ENCODE peak calls at places on chromosomes 5 and 9, in nine cellular contexts. J is neural crest cell, H is endothelial cell, L is AG09319, S is RWPE1, Q is upper lobe of right lung, R is GM10248, M is cardiac fibroblast, Z is dorsolateral prefrontal cortex. N is an unnamed sample.

GRCh38 chr5:28275931-28276330 is 1237.5 kb upstream of the CDH9 start:
- DNase-seq in J (no peak), H (no peak), L (no peak), S (no peak), Q (no peak), R (no peak), M (no peak), Z (no peak), N (no peak)

GRCh38 chr9:126411225-126411947 is 84.8 kb downstream of the MVB12B start:
- DNase-seq in J (no peak), H (no peak), L (no peak), S (no peak), Q (no peak), R (peak), M (no peak), Z (no peak), N (peak)

GRCh38 chr5:128378636-128379035 is 159.4 kb downstream of the FBN2 start:
- DNase-seq in J (no peak), H (no peak), L (peak), S (no peak), Q (no peak), R (no peak), M (no peak), Z (no peak), N (no peak)

GRCh38 chr5:139293504-139294371 is at the start of gene MATR3:
- DNase-seq in J (peak), H (peak), L (peak), S (peak), Q (peak), R (peak), M (peak), Z (peak), N (peak)

GRCh38 chr9:106689089-106689488 is 173.9 kb upstream of the ZNF462 start:
- DNase-seq in J (no peak), H (no peak), L (no peak), S (no peak), Q (no peak), R (no peak), M (peak), Z (no peak), N (no peak)

GRCh38 chr5:149141224-149141956 is at the start of gene ABLIM3:
- DNase-seq in J (peak), H (peak), L (no peak), S (peak), Q (peak), R (peak), M (peak), Z (peak), N (peak)

GRCh38 chr5:82375488-82376294 is 97.5 kb upstream of the RPS23 start:
- DNase-seq in J (no peak), H (no peak), L (no peak), S (no peak), Q (no peak), R (no peak), M (no peak), Z (no peak), N (no peak)

GRCh38 chr5:32482193-32482592 is 37.7 kb upstream of the ZFR start:
- DNase-seq in J (no peak), H (no peak), L (no peak), S (no peak), Q (no peak), R (no peak), M (no peak), Z (no peak), N (no peak)

GRCh38 chr5:96565843-96566242 is 96.3 kb upstream of the CAST start:
- DNase-seq in J (no peak), H (no peak), L (peak), S (peak), Q (no peak), R (peak), M (peak), Z (no peak), N (peak)

GRCh38 chr9:97293207-97293721 is 14.2 kb upstream of the CCDC180 start:
- DNase-seq in J (no peak), H (peak), L (peak), S (no peak), Q (no peak), R (no peak), M (peak), Z (no peak), N (no peak)

GRCh38 chr5:14686517-14686916 is 22.0 kb downstream of the OTULIN start:
- DNase-seq in J (no peak), H (no peak), L (no peak), S (peak), Q (no peak), R (no peak), M (no peak), Z (no peak), N (no peak)

GRCh38 chr5:154111214-154111613 is 72.4 kb downstream of the MFAP3 start:
- DNase-seq in J (no peak), H (no peak), L (no peak), S (no peak), Q (no peak), R (no peak), M (no peak), Z (no peak), N (no peak)

GRCh38 chr5:81633471-81633870 is 117.4 kb downstream of the SSBP2 start:
- DNase-seq in J (no peak), H (no peak), L (no peak), S (no peak), Q (no peak), R (no peak), M (no peak), Z (no peak), N (no peak)

GRCh38 chr9:99820330-99821186 is 1.1 kb upstream of the NR4A3 start:
- DNase-seq in J (no peak), H (no peak), L (peak), S (peak), Q (peak), R (peak), M (peak), Z (no peak), N (peak)

GRCh38 chr5:139658501-139658927 is 10.4 kb downstream of the CXXC5 start:
- DNase-seq in J (no peak), H (no peak), L (no peak), S (no peak), Q (peak), R (no peak), M (peak), Z (no peak), N (no peak)

GRCh38 chr5:78613756-78614155 is 34.8 kb downstream of the LHFPL2 start:
- DNase-seq in J (no peak), H (no peak), L (no peak), S (no peak), Q (no peak), R (no peak), M (no peak), Z (no peak), N (no peak)

GRCh38 chr9:135890190-135890861 is 17.0 kb downstream of the CAMSAP1 start:
- DNase-seq in J (no peak), H (no peak), L (no peak), S (peak), Q (peak), R (no peak), M (no peak), Z (no peak), N (no peak)

GRCh38 chr5:170070556-170071412 is 34.9 kb upstream of the FOXI1 start:
- DNase-seq in J (peak), H (peak), L (peak), S (peak), Q (no peak), R (no peak), M (peak), Z (peak), N (no peak)

GRCh38 chr9:88534456-88535225 is at the start of gene NXNL2:
- DNase-seq in J (peak), H (peak), L (peak), S (peak), Q (peak), R (no peak), M (peak), Z (no peak), N (peak)

GRCh38 chr5:154210163-154210562 is 19.6 kb downstream of the GALNT10 start:
- DNase-seq in J (no peak), H (no peak), L (no peak), S (no peak), Q (no peak), R (no peak), M (no peak), Z (no peak), N (no peak)

GRCh38 chr9:130478731-130479575 is 34.2 kb downstream of the ASS1 start:
- DNase-seq in J (no peak), H (no peak), L (no peak), S (no peak), Q (no peak), R (no peak), M (no peak), Z (no peak), N (no peak)

GRCh38 chr9:33380390-33381094 is 21.8 kb downstream of the AQP7 start:
- DNase-seq in J (no peak), H (no peak), L (no peak), S (no peak), Q (peak), R (no peak), M (no peak), Z (no peak), N (no peak)

GRCh38 chr5:133641683-133642082 is 29.3 kb upstream of the FSTL4 start:
- DNase-seq in J (no peak), H (no peak), L (no peak), S (no peak), Q (no peak), R (no peak), M (no peak), Z (no peak), N (no peak)

DNA sequence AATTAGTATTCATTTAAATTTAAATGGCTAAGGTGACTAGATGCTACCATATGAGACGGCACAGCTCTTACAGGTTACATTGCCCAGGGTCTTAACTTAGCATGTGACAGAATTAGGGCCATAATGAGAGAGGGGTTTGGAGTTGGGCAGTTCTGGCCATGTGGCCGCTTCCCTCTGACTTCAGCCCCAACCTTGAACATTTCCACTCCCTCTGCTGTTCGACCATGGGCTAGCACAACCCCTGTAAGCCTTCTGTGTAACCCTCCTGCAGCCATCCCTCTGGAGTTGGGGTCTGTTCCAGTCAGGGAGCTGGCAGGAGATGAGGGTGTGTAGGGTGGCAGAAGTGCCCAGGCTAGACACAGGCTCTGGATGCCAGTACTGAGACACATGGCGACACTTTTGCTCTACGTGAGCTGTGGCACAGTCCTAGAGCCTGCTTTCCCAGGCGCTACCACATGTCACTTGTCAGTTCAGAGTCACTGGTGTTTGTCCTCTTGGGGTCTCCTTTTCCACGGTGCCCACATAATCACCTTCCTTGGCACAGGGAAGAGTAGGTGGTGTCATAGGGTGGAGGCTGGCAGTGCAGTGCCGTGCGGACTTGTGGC is 128.7 kb upstream of the PITX1 start:
- DNase-seq in J (no peak), H (peak), L (no peak), S (no peak), Q (no peak), R (no peak), M (no peak), Z (no peak), N (no peak)
- TF ChIP-seq CTCF in J (no peak), H (no peak), L (no peak), S (no peak), Q (no peak), R (no peak), M (no peak), Z (no peak), N (no peak)

GRCh38 chr9:28073278-28073677 is 500.0 kb upstream of the C9orf72 start:
- DNase-seq in J (peak), H (peak), L (no peak), S (peak), Q (no peak), R (no peak), M (peak), Z (no peak), N (peak)
- TF ChIP-seq CTCF in J (peak), H (peak), L (peak), S (peak), Q (peak), R (peak), M (peak), Z (peak), N (no peak)

GRCh38 chr9:109794361-109795012 is 14.5 kb downstream of the PALM2AKAP2 start:
- DNase-seq in J (no peak), H (no peak), L (no peak), S (no peak), Q (no peak), R (no peak), M (peak), Z (no peak), N (no peak)
- TF ChIP-seq CTCF in J (no peak), H (no peak), L (no peak), S (no peak), Q (no peak), R (no peak), M (no peak), Z (no peak), N (no peak)

DNA sequence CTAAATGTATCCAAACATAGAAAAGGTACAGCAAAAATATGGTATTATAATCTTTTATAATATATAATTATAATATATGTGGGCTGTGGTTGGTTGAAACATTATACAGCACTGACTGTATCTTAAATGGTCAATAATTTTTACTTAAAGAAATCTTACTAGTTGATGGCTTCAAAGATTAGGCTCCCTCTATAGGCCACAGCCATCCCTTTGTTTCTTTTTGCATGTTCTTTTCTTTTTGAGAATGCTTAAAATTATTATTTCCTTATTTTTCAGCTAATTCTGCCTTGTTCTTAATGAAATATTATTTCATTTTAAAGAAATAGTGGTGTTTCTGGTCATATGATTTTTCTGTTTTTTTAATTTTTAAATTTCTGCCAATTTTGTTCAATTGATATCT is 128.5 kb downstream of the MAST4 start:
- DNase-seq in J (no peak), H (no peak), L (no peak), S (no peak), Q (no peak), R (no peak), M (peak), Z (no peak), N (no peak)
- TF ChIP-seq CTCF in J (peak), H (no peak), L (peak), S (peak), Q (peak), R (peak), M (peak), Z (no peak), N (no peak)

GRCh38 chr9:38622961-38623360 is 2.6 kb upstream of the ANKRD18A start:
- DNase-seq in J (no peak), H (no peak), L (no peak), S (no peak), Q (no peak), R (no peak), M (no peak), Z (no peak), N (no peak)
- TF ChIP-seq CTCF in J (no peak), H (no peak), L (no peak), S (no peak), Q (no peak), R (no peak), M (no peak), Z (no peak), N (no peak)

GRCh38 chr9:15512889-15513288 is 2.1 kb upstream of the PSIP1 start:
- DNase-seq in J (no peak), H (no peak), L (no peak), S (no peak), Q (no peak), R (no peak), M (no peak), Z (no peak), N (no peak)

GRCh38 chr9:15512204-15512603 is 1.4 kb upstream of the PSIP1 start:
- DNase-seq in J (no peak), H (no peak), L (no peak), S (no peak), Q (no peak), R (no peak), M (no peak), Z (no peak), N (no peak)

GRCh38 chr9:15510789-15511575 is at the start of gene PSIP1:
- DNase-seq in J (peak), H (peak), L (peak), S (peak), Q (peak), R (peak), M (peak), Z (peak), N (peak)

GRCh38 chr9:15509931-15510788 is 610 bp downstream of the PSIP1 start:
- DNase-seq in J (peak), H (peak), L (no peak), S (peak), Q (peak), R (peak), M (peak), Z (no peak), N (peak)

GRCh38 chr9:15513335-15513734 is 2.6 kb upstream of the PSIP1 start:
- DNase-seq in J (no peak), H (no peak), L (no peak), S (peak), Q (no peak), R (no peak), M (peak), Z (no peak), N (no peak)
- TF ChIP-seq CTCF in J (no peak), H (no peak), L (no peak), S (no peak), Q (no peak), R (peak), M (no peak), Z (no peak), N (no peak)

GRCh38 chr5:38023799-38024198 is 184.0 kb upstream of the GDNF start:
- DNase-seq in J (no peak), H (no peak), L (no peak), S (no peak), Q (no peak), R (no peak), M (peak), Z (no peak), N (no peak)
- TF ChIP-seq CTCF in J (peak), H (peak), L (no peak), S (peak), Q (peak), R (no peak), M (no peak), Z (no peak), N (no peak)

GRCh38 chr5:10335711-10336470 is 17.6 kb upstream of the MARCHF6 start:
- DNase-seq in J (no peak), H (no peak), L (no peak), S (no peak), Q (no peak), R (no peak), M (no peak), Z (no peak), N (no peak)

GRCh38 chr5:10334830-10335229 is 18.7 kb upstream of the MARCHF6 start:
- DNase-seq in J (no peak), H (no peak), L (no peak), S (no peak), Q (no peak), R (no peak), M (no peak), Z (no peak), N (no peak)

GRCh38 chr5:10331341-10331796 is 22.1 kb upstream of the MARCHF6 start:
- DNase-seq in J (no peak), H (no peak), L (no peak), S (no peak), Q (peak), R (no peak), M (peak), Z (no peak), N (no peak)

GRCh38 chr5:10332301-10332700 is 21.2 kb upstream of the MARCHF6 start:
- DNase-seq in J (no peak), H (no peak), L (no peak), S (no peak), Q (no peak), R (no peak), M (no peak), Z (no peak), N (no peak)

DNA sequence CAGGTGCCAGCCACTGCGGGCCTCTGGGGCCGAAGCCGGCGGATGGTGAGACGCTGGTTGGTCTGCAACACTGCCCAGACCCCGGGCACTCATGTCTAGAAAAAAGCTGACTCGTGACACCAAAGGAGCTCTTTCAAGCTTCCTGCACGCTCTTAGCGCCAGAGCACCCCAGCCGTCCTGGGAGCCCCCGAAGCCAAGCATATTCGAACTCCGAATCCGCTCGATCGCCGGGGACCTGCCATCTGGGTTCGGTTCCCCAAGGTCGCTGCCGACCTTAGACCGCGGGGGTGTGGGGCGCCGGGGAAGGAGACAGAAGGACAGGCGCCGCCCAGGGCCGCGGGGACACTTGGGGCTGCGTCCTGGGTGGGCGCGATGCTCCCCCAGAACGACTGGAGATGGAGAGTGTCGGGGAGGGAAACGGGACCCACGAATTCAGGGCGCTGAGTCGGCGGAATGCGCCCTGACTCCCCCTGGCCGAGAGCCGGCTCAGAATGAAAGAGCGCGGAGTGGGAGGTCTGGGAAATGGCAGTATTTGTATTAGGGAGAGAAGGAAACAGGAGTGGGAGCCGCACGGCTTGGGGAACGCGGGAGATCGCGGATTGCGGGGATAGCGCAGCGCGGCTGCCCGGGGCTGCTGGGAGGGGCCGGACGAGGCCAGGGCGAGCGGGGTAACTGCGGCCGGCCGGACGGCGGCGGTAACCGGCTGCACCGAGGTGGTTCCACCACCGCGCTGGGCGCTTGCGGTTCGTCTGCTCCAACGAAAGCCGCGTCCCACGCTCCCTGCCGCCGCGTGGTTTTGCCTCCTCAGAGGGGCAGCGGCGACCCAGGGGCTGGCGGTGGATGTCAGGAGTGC is 20.1 kb upstream of the MARCHF6 start:
- DNase-seq in J (peak), H (peak), L (no peak), S (no peak), Q (peak), R (peak), M (no peak), Z (peak), N (peak)
- TF ChIP-seq CTCF in J (peak), H (no peak), L (no peak), S (no peak), Q (peak), R (no peak), M (no peak), Z (no peak), N (peak)

N was measured in GM13976.